ENCODE peak calls at places on chromosomes 13 and 19, in ten cellular contexts. Y, Z, B, S, G, F, K, L, M and T are unnamed samples.

GRCh38 chr19:33302175-33302973 is at the start of gene CEBPA:
- DNase-seq in F (peak; percentile 73), K (peak; percentile 91), G (peak; percentile 90), M (peak; percentile 58), L (peak; percentile 30), B (peak; percentile 53), Z (peak; percentile 80), Y (peak; percentile 71), S (peak; percentile 3), T (peak; percentile 84)

GRCh38 chr13:99425485-99426341 is 75.6 kb upstream of the TM9SF2 start:
- DNase-seq in K (no peak), Z (no peak), B (peak; percentile 51), G (no peak), S (no peak), M (no peak), Y (peak; percentile 48), L (no peak), F (no peak), T (peak; percentile 24)

GRCh38 chr13:30807392-30807791 is 72.0 kb downstream of the ALOX5AP start:
- DNase-seq in S (no peak), G (no peak), L (no peak), F (no peak), Y (no peak), B (no peak), M (no peak), K (no peak), Z (no peak), T (no peak)

GRCh38 chr19:18541258-18541991 is 1.9 kb downstream of the FKBP8 start:
- DNase-seq in F (no peak), G (no peak), L (no peak), K (no peak), Z (no peak), B (no peak), Y (peak; percentile 32), S (no peak), M (no peak), T (no peak)

GRCh38 chr13:113124211-113125025 is 1.8 kb downstream of the F10 start:
- DNase-seq in L (no peak), Z (no peak), B (no peak), Y (no peak), K (no peak), S (no peak), G (no peak), M (no peak), F (no peak), T (no peak)

GRCh38 chr13:60838581-60838980 is 441.6 kb downstream of the TDRD3 start:
- DNase-seq in S (no peak), F (no peak), Y (no peak), L (no peak), B (no peak), M (no peak), K (no peak), G (no peak), Z (no peak), T (no peak)

GRCh38 chr13:38656699-38657098 is 30.2 kb upstream of the FREM2 start:
- DNase-seq in B (no peak), S (no peak), F (no peak), L (no peak), G (no peak), Z (no peak), Y (no peak), K (no peak), M (no peak), T (no peak)

GRCh38 chr19:10848208-10848843 is at the start of gene C19orf38:
- DNase-seq in M (no peak), K (peak; percentile 22), L (no peak), B (no peak), G (no peak), Z (no peak), F (no peak), S (no peak), Y (no peak), T (no peak)

GRCh38 chr19:18339703-18340102 is 695 bp upstream of the PGPEP1 start:
- DNase-seq in G (no peak), B (no peak), S (peak; percentile 12), Z (no peak), Y (no peak), F (no peak), M (no peak), L (no peak), K (peak; percentile 27), T (peak; percentile 64)

GRCh38 chr19:36488118-36488815 is 1.1 kb downstream of the ZNF566 start:
- DNase-seq in S (no peak), M (no peak), B (no peak), K (no peak), Z (no peak), Y (no peak), L (no peak), G (no peak), F (no peak), T (no peak)